ENCODE peak calls at places on chromosomes 5 and 9, in nine cellular contexts. H, E, B, F, R, O, N, T and Z are unnamed samples. For H3K4me1, the result is how much of the 10 kb centered on the place peaks cover.

GRCh38 chr9:14396171-14396570 is 82.2 kb upstream of the NFIB start:
- DNase-seq in H (no peak), E (no peak), B (no peak), F (no peak), R (no peak), O (peak), N (peak), T (no peak), Z (no peak)

GRCh38 chr5:175022286-175022685 is 297.9 kb downstream of the MSX2 start:
- DNase-seq in H (no peak), E (no peak), B (no peak), F (no peak), R (no peak), O (no peak), N (no peak), T (no peak), Z (no peak)

GRCh38 chr5:35908814-35909213 is 29.6 kb downstream of the CAPSL start:
- DNase-seq in H (no peak), E (no peak), B (peak), F (no peak), R (no peak), O (no peak), N (no peak), T (no peak), Z (no peak)

GRCh38 chr5:66987949-66988838 is 208.4 kb downstream of the CD180 start:
- DNase-seq in H (no peak), E (no peak), B (no peak), F (no peak), R (no peak), O (no peak), N (no peak), T (no peak), Z (no peak)

GRCh38 chr5:122101636-122102285 is 23.7 kb upstream of the LOX start:
- DNase-seq in H (no peak), E (peak), B (no peak), F (no peak), R (no peak), O (no peak), N (no peak), T (no peak), Z (no peak)

GRCh38 chr9:119873877-119874276 is 504.6 kb upstream of the BRINP1 start:
- DNase-seq in H (no peak), E (no peak), B (no peak), F (no peak), R (no peak), O (no peak), N (no peak), T (no peak), Z (no peak)

GRCh38 chr5:67879619-67880357 is 335.8 kb upstream of the PIK3R1 start:
- DNase-seq in H (no peak), E (peak), B (no peak), F (no peak), R (no peak), O (no peak), N (no peak), T (no peak), Z (no peak)

GRCh38 chr5:126531543-126532120 is 63.4 kb downstream of the ALDH7A1 start:
- DNase-seq in H (no peak), E (peak), B (no peak), F (no peak), R (no peak), O (no peak), N (no peak), T (peak), Z (no peak)

GRCh38 chr9:34651876-34652602 is at the start of gene IL11RA:
- DNase-seq in H (peak), E (peak), B (peak), F (peak), R (no peak), O (peak), N (peak), T (peak), Z (peak)

GRCh38 chr5:174829511-174829864 is 105.1 kb downstream of the MSX2 start:
- DNase-seq in H (no peak), E (peak), B (no peak), F (no peak), R (no peak), O (no peak), N (no peak), T (no peak), Z (no peak)

GRCh38 chr5:114857951-114858401 is 311.7 kb downstream of the TRIM36 start:
- DNase-seq in H (no peak), E (no peak), B (peak), F (no peak), R (no peak), O (no peak), N (no peak), T (no peak), Z (no peak)

GRCh38 chr5:43288269-43288831 is 24.9 kb downstream of the HMGCS1 start:
- DNase-seq in H (no peak), E (no peak), B (no peak), F (no peak), R (no peak), O (no peak), N (no peak), T (no peak), Z (no peak)
- TF ChIP-seq CTCF in H (no peak), E (no peak), B (no peak), F (no peak), R (no peak), O (no peak), N (no peak), T (no peak), Z (no peak)

GRCh38 chr9:121701736-121702261 is 50.4 kb downstream of the DAB2IP start:
- DNase-seq in H (no peak), E (no peak), B (no peak), F (no peak), R (no peak), O (no peak), N (no peak), T (no peak), Z (no peak)

GRCh38 chr9:121700831-121701419 is 49.5 kb downstream of the DAB2IP start:
- DNase-seq in H (no peak), E (no peak), B (no peak), F (no peak), R (no peak), O (peak), N (no peak), T (no peak), Z (no peak)

GRCh38 chr9:121700165-121700830 is 48.9 kb downstream of the DAB2IP start:
- DNase-seq in H (peak), E (peak), B (peak), F (peak), R (no peak), O (peak), N (peak), T (peak), Z (no peak)

GRCh38 chr9:121698627-121699270 is 47.3 kb downstream of the DAB2IP start:
- DNase-seq in H (no peak), E (no peak), B (peak), F (no peak), R (no peak), O (no peak), N (no peak), T (peak), Z (no peak)

GRCh38 chr9:121699271-121700164 is 48.1 kb downstream of the DAB2IP start:
- DNase-seq in H (peak), E (peak), B (peak), F (no peak), R (peak), O (peak), N (no peak), T (peak), Z (no peak)
- H3K27ac ChIP-seq in H (peak), E (peak), B (no peak), F (peak), R (no peak), O (peak), N (peak), T (peak), Z (peak)

GRCh38 chr9:136624184-136624951 is 38.3 kb upstream of the EGFL7 start:
- DNase-seq in H (no peak), E (peak), B (no peak), F (no peak), R (no peak), O (no peak), N (no peak), T (no peak), Z (no peak)
- H3K4me1 ChIP-seq in H (half or more), E (half or more), B (under half), F (under half), R (under half), O (under half), N (under half), T (under half), Z (under half)

DNA sequence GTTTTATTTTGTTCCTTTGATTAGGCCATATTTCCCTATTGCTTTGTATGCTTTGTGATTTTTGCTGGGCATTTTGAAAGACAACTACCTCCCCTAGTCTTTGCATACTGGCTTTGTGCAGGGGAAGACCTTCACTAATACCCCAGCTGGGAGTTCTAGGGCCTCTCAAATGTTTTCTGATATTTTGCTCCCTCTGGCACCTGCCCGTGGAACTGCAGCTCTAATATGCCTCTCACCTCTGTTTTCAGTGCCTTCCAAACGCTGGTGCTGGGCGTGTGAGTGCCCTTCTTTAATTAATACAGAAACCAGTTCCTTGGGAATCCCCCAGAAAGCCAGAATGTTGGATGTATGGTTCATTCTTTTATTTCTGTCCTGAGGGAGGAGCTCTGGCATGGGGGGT is 204.5 kb downstream of the COMMD10 start:
- DNase-seq in H (no peak), E (no peak), B (peak), F (no peak), R (no peak), O (no peak), N (no peak), T (no peak), Z (no peak)
- TF ChIP-seq CTCF in H (no peak), E (no peak), B (peak), F (no peak), R (no peak), O (no peak), N (no peak), T (no peak), Z (no peak)